ENCODE peak calls at places on chromosomes 7 and 10, in nine cellular contexts. V is cardiac muscle cell; O is astrocyte of the spinal cord; I is stomach; S is foreskin keratinocyte; N is CD4-positive, alpha-beta T cell; M is lower lobe of right lung; K is IMR-90; E is K562. J is an unnamed sample.

GRCh38 chr10:71999360-72000072 is 35.3 kb downstream of the CHST3 start:
- DNase-seq in K (peak), S (no peak), E (no peak), M (no peak), V (peak), N (no peak), I (no peak), O (peak), J (no peak)

GRCh38 chr10:131980321-131980720 is 1.4 kb downstream of the BNIP3 start:
- DNase-seq in S (no peak), V (no peak), M (no peak), N (no peak), E (no peak), I (no peak), K (no peak), O (no peak), J (no peak)

GRCh38 chr7:74462707-74463100 is 9.0 kb downstream of the GTF2IRD1 start:
- DNase-seq in E (no peak), I (no peak), K (no peak), O (no peak), S (no peak), N (no peak), V (no peak), M (no peak), J (no peak)

GRCh38 chr7:28533731-28534531 is 121.6 kb downstream of the CREB5 start:
- DNase-seq in M (no peak), K (peak), V (peak), I (no peak), N (no peak), O (peak), S (no peak), E (no peak), J (no peak)

GRCh38 chr10:49108656-49109055 is 6.7 kb downstream of the VSTM4 start:
- DNase-seq in K (no peak), N (no peak), O (no peak), E (no peak), V (no peak), M (no peak), S (no peak), I (no peak), J (no peak)

GRCh38 chr7:1151156-1151555 is 8.8 kb downstream of the ZFAND2A start:
- DNase-seq in O (no peak), N (no peak), E (no peak), V (no peak), M (peak), K (no peak), I (no peak), S (no peak), J (peak)

GRCh38 chr10:125269716-125270115 is 109.4 kb upstream of the CTBP2 start:
- DNase-seq in V (no peak), E (no peak), K (no peak), N (no peak), M (no peak), I (no peak), O (no peak), S (peak), J (no peak)

GRCh38 chr7:17095001-17095574 is 203.4 kb upstream of the AHR start:
- DNase-seq in V (peak), M (no peak), K (no peak), S (peak), E (no peak), I (peak), O (peak), N (no peak), J (no peak)

GRCh38 chr7:76386691-76387260 is 22.7 kb downstream of the SSC4D start:
- DNase-seq in M (no peak), I (no peak), S (no peak), V (no peak), N (no peak), K (peak), O (peak), E (no peak), J (no peak)

GRCh38 chr10:78258303-78259030 is 224.8 kb downstream of the RPS24 start:
- DNase-seq in E (no peak), S (no peak), V (no peak), N (no peak), K (no peak), O (no peak), M (peak), I (no peak), J (no peak)

GRCh38 chr7:85001493-85002345 is 185.1 kb downstream of the SEMA3D start:
- DNase-seq in I (no peak), K (no peak), M (no peak), S (no peak), N (no peak), O (no peak), V (no peak), E (no peak), J (no peak)

GRCh38 chr7:51141451-51141971 is 175.1 kb downstream of the COBL start:
- DNase-seq in O (peak), I (no peak), N (no peak), S (no peak), K (peak), V (peak), E (peak), M (no peak), J (no peak)

GRCh38 chr7:139713835-139714162 is 64.0 kb downstream of the HIPK2 start:
- DNase-seq in O (no peak), M (no peak), E (no peak), S (no peak), V (no peak), N (no peak), I (no peak), K (no peak), J (no peak)

GRCh38 chr7:138030679-138031351 is 28.9 kb upstream of the CREB3L2 start:
- DNase-seq in N (no peak), E (no peak), M (no peak), V (peak), S (no peak), K (no peak), I (no peak), O (no peak), J (no peak)

GRCh38 chr10:23193435-23194074 is 1.4 kb downstream of the PTF1A start:
- DNase-seq in K (no peak), E (no peak), V (no peak), S (no peak), N (no peak), O (no peak), M (no peak), I (no peak), J (no peak)

GRCh38 chr10:75137533-75138438 is 26.3 kb downstream of the SAMD8 start:
- DNase-seq in E (peak), V (peak), O (peak), S (no peak), K (peak), I (no peak), M (no peak), N (no peak), J (no peak)

GRCh38 chr10:110629680-110630191 is 14.4 kb upstream of the RBM20 start:
- DNase-seq in E (no peak), S (peak), N (no peak), K (peak), I (no peak), O (peak), M (no peak), V (no peak), J (no peak)

GRCh38 chr7:122743211-122743610 is 40.5 kb upstream of the RNF148 start:
- DNase-seq in V (no peak), M (no peak), N (no peak), S (peak), O (no peak), I (no peak), E (no peak), K (no peak), J (no peak)

GRCh38 chr10:71085689-71086438 is 126.5 kb upstream of the UNC5B start:
- DNase-seq in K (no peak), V (no peak), M (no peak), E (peak), S (no peak), O (no peak), I (peak), N (no peak), J (no peak)

GRCh38 chr7:69439636-69440325 is 158.5 kb upstream of the AUTS2 start:
- DNase-seq in O (no peak), I (no peak), K (no peak), N (no peak), V (no peak), E (no peak), S (peak), M (no peak), J (no peak)

GRCh38 chr10:70672993-70673928 is 955 bp downstream of the ADAMTS14 start:
- DNase-seq in K (peak), V (peak), M (no peak), O (peak), S (peak), I (no peak), E (peak), N (no peak), J (peak)

GRCh38 chr7:12436896-12437535 is 33.4 kb upstream of the VWDE start:
- DNase-seq in S (peak), O (peak), E (peak), K (peak), V (peak), I (no peak), N (no peak), M (no peak), J (no peak)

GRCh38 chr7:158278745-158279320 is 308.8 kb downstream of the PTPRN2 start:
- DNase-seq in S (no peak), I (no peak), M (no peak), E (no peak), V (no peak), O (no peak), K (no peak), N (no peak), J (no peak)

GRCh38 chr10:70404906-70405824 is 1.2 kb downstream of the EIF4EBP2 start:
- DNase-seq in O (peak), I (peak), K (peak), E (peak), M (peak), V (peak), S (peak), N (no peak), J (no peak)

GRCh38 chr7:134645935-134646334 is 718 bp upstream of the BPGM start:
- DNase-seq in N (no peak), O (peak), V (peak), K (peak), S (no peak), E (peak), I (no peak), M (no peak), J (no peak)

GRCh38 chr10:16828731-16829175 is 11.5 kb upstream of the RSU1 start:
- DNase-seq in E (no peak), N (no peak), O (peak), V (peak), K (peak), S (no peak), I (no peak), M (no peak), J (no peak)

GRCh38 chr10:29254123-29255046 is 34.5 kb upstream of the LYZL1 start:
- DNase-seq in M (no peak), V (peak), N (no peak), K (no peak), I (no peak), O (no peak), S (no peak), E (peak), J (no peak)

GRCh38 chr7:135981958-135982646 is 4.9 kb upstream of the MTPN start:
- DNase-seq in S (no peak), I (no peak), M (no peak), E (no peak), O (no peak), V (no peak), K (no peak), N (no peak), J (no peak)

GRCh38 chr7:113918946-113919345 is at the start of gene PPP1R3A:
- DNase-seq in V (no peak), O (no peak), I (no peak), N (no peak), S (no peak), M (no peak), K (peak), E (no peak), J (no peak)

GRCh38 chr7:99380823-99381663 is 6.5 kb downstream of the ARPC1B start:
- DNase-seq in S (no peak), I (peak), M (no peak), E (no peak), V (peak), K (no peak), O (no peak), N (peak), J (no peak)

GRCh38 chr7:156061689-156062255 is 249.5 kb upstream of the SHH start:
- DNase-seq in M (no peak), N (no peak), K (no peak), V (no peak), O (no peak), I (no peak), S (no peak), E (no peak), J (peak)

GRCh38 chr7:2720024-2720423 is 32.0 kb downstream of the AMZ1 start:
- DNase-seq in I (no peak), N (no peak), M (no peak), S (no peak), O (no peak), K (no peak), E (no peak), V (no peak), J (no peak)

GRCh38 chr7:129433823-129434171 is 435 bp upstream of the STRIP2 start:
- DNase-seq in E (no peak), N (no peak), K (no peak), S (peak), O (no peak), I (no peak), V (no peak), M (no peak), J (no peak)
- TF ChIP-seq CTCF in E (peak), N (peak), K (no peak), S (peak), O (peak), I (no peak), V (no peak), M (no peak), J (peak)

GRCh38 chr10:123180101-123180500 is 25.9 kb downstream of the BUB3 start:
- DNase-seq in I (no peak), V (no peak), O (no peak), N (no peak), E (no peak), S (no peak), M (no peak), K (no peak), J (no peak)
- TF ChIP-seq CTCF in I (no peak), V (no peak), O (no peak), N (no peak), E (no peak), S (no peak), M (no peak), K (no peak), J (no peak)

GRCh38 chr7:16071246-16071857 is 350.0 kb downstream of the CRPPA start:
- DNase-seq in N (no peak), S (no peak), K (peak), V (peak), I (no peak), E (peak), O (peak), M (no peak), J (no peak)
- TF ChIP-seq CTCF in N (peak), S (peak), K (peak), V (peak), I (peak), E (peak), O (peak), M (peak), J (peak)

GRCh38 chr10:93799309-93799708 is 41.6 kb downstream of the LGI1 start:
- DNase-seq in S (no peak), O (no peak), E (no peak), K (no peak), V (no peak), N (no peak), I (no peak), M (no peak), J (no peak)

GRCh38 chr10:93806882-93807281 is 49.1 kb downstream of the LGI1 start:
- DNase-seq in N (no peak), E (no peak), M (no peak), I (no peak), O (no peak), S (no peak), K (no peak), V (peak), J (no peak)

DNA sequence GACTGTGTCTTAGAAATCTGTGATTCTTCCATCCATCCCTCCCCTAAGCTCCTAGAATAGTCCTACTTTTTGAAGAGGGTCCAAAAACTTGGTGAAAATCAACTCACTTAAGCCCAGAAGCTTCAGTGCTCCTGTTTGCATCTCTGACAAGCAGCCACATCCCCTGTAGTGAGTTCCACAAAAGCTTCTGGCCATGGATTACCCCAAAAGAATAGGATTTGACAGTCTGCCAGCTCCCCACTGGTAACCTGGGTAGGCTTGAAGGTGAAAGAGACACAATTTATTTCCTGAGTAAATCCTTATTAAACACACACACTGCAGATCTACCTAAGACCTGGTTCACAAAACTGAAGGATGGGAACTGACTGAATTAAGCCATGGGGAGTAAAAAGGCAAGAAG is 46.5 kb downstream of the LGI1 start:
- DNase-seq in M (no peak), O (no peak), K (no peak), E (no peak), S (no peak), N (no peak), I (no peak), V (no peak), J (no peak)
- TF ChIP-seq CTCF in M (no peak), O (no peak), K (no peak), E (no peak), S (no peak), N (no peak), I (no peak), V (no peak), J (no peak)

J was measured in chondrocyte.